ENCODE peak calls at places on chromosomes 5 and 9, in four cellular contexts. Z is NCI-H2081; K is activated T-cell treated with anti-CD3 and anti-CD28 coated beads, Interleukin-2, amount 50 U/mL, for 4 hours; B is heart right ventricle. E is an unnamed sample.

GRCh38 chr5:25823330-25823873 is 1178.6 kb upstream of the CDH10 start:
- DNase-seq in B (no peak), K (no peak), Z (no peak), E (no peak)

GRCh38 chr5:140113180-140113698 is 670 bp upstream of the PURA start:
- DNase-seq in Z (no peak), K (peak; percentile 6), B (peak; percentile 30), E (no peak)

GRCh38 chr5:109688999-109689739 is 558 bp upstream of the MAN2A1 start:
- DNase-seq in B (peak; percentile 90), K (peak; percentile 68), Z (peak; percentile 83), E (peak; percentile 53)

GRCh38 chr9:72443855-72444254 is 77.6 kb upstream of the TMC1 start:
- DNase-seq in Z (no peak), K (no peak), B (no peak), E (no peak)

GRCh38 chr5:83554133-83554532 is 82.6 kb downstream of the VCAN start:
- DNase-seq in Z (no peak), K (no peak), B (no peak), E (no peak)

GRCh38 chr9:136255166-136255538 is 9.5 kb upstream of the QSOX2 start:
- DNase-seq in K (no peak), Z (no peak), B (no peak), E (no peak)

GRCh38 chr5:59296317-59297264 is 596.9 kb downstream of the PDE4D start:
- DNase-seq in K (no peak), B (no peak), Z (no peak), E (no peak)

GRCh38 chr9:77449177-77450092 is 198.7 kb downstream of the GNA14 start:
- DNase-seq in B (no peak), K (no peak), Z (no peak), E (no peak)

GRCh38 chr9:35555246-35555701 is 49.8 kb upstream of the TESK1 start:
- DNase-seq in K (no peak), B (no peak), Z (no peak), E (no peak)

GRCh38 chr5:38607930-38608545 is 51.6 kb upstream of the LIFR start:
- DNase-seq in K (no peak), B (no peak), Z (no peak), E (no peak)

GRCh38 chr9:121852646-121853616 is 201.5 kb downstream of the DAB2IP start:
- DNase-seq in Z (no peak), K (no peak), B (peak; percentile 42), E (no peak)

GRCh38 chr9:112647596-112647995 is 70.3 kb downstream of the INIP start:
- DNase-seq in B (no peak), Z (no peak), K (no peak), E (no peak)

GRCh38 chr9:136261686-136262430 is 16.2 kb upstream of the QSOX2 start:
- DNase-seq in Z (no peak), K (no peak), B (no peak), E (no peak)

GRCh38 chr5:145246961-145247744 is 588.0 kb downstream of the PRELID2 start:
- DNase-seq in B (no peak), K (no peak), Z (no peak), E (peak; percentile 11)

GRCh38 chr5:19104963-19105362 is 883.0 kb downstream of the CDH18 start:
- DNase-seq in Z (no peak), K (no peak), B (no peak), E (no peak)

GRCh38 chr5:151280443-151280842 is 23.1 kb downstream of the SLC36A3 start:
- DNase-seq in B (no peak), Z (no peak), K (no peak), E (no peak)

GRCh38 chr5:132675936-132676689 is 2.3 kb downstream of the IL4 start:
- DNase-seq in B (no peak), K (no peak), Z (no peak), E (no peak)

GRCh38 chr5:9832921-9833320 is 202.8 kb upstream of the TAS2R1 start:
- DNase-seq in Z (no peak), K (no peak), B (no peak), E (no peak)